ENCODE peak calls at places on chromosome 10, in five cellular contexts. P is A549, Q is HepG2, J is GM12878, C is K562. N is an unnamed sample.

GRCh38 chr10:49123981-49124920 is 8.9 kb upstream of the VSTM4 start:
- DNase-seq in P (no peak), Q (no peak), J (no peak), C (no peak), N (no peak)

GRCh38 chr10:69835233-69835632 is 33.5 kb downstream of the COL13A1 start:
- DNase-seq in P (no peak), Q (no peak), J (no peak), C (no peak), N (no peak)

GRCh38 chr10:12237265-12238220 is 41.6 kb downstream of the CDC123 start:
- DNase-seq in P (no peak), Q (peak; percentile 94), J (no peak), C (no peak), N (no peak)

GRCh38 chr10:774223-774622 is 84.8 kb upstream of the DIP2C start:
- DNase-seq in P (no peak), Q (no peak), J (no peak), C (no peak), N (no peak)

GRCh38 chr10:14674376-14675050 is 100.2 kb downstream of the FAM107B start:
- DNase-seq in P (no peak), Q (no peak), J (no peak), C (no peak), N (no peak)

GRCh38 chr10:50280049-50280448 is 28.7 kb upstream of the ASAH2 start:
- DNase-seq in P (no peak), Q (no peak), J (no peak), C (no peak), N (no peak)

GRCh38 chr10:104795411-104795810 is 154.3 kb downstream of the SORCS3 start:
- DNase-seq in P (no peak), Q (no peak), J (no peak), C (no peak), N (no peak)

GRCh38 chr10:86753638-86754434 is 2.6 kb upstream of the BMPR1A start:
- DNase-seq in P (no peak), Q (no peak), J (no peak), C (no peak), N (no peak)

GRCh38 chr10:24703700-24704099 is 20.0 kb downstream of the ARHGAP21 start:
- DNase-seq in P (no peak), Q (no peak), J (no peak), C (no peak), N (no peak)

GRCh38 chr10:38157270-38157685 is 63.1 kb downstream of the ZNF37A start:
- DNase-seq in P (no peak), Q (no peak), J (no peak), C (no peak), N (no peak)

GRCh38 chr10:89829262-89829886 is 128.0 kb downstream of the KIF20B start:
- DNase-seq in P (no peak), Q (no peak), J (no peak), C (no peak), N (no peak)

GRCh38 chr10:129978980-129979379 is 14.9 kb upstream of the EBF3 start:
- DNase-seq in P (no peak), Q (no peak), J (no peak), C (no peak), N (no peak)

GRCh38 chr10:22324413-22324812 is 3.5 kb downstream of the BMI1 start:
- DNase-seq in P (no peak), Q (no peak), J (no peak), C (no peak), N (no peak)

GRCh38 chr10:128494665-128495064 is 368.4 kb upstream of the MKI67 start:
- DNase-seq in P (no peak), Q (no peak), J (no peak), C (peak; percentile 12), N (no peak)

GRCh38 chr10:35433851-35434426 is 97.6 kb downstream of the CCNY start:
- DNase-seq in P (no peak), Q (no peak), J (no peak), C (no peak), N (no peak)

GRCh38 chr10:111126073-111126472 is 49.2 kb downstream of the ADRA2A start:
- DNase-seq in P (no peak), Q (no peak), J (no peak), C (no peak), N (no peak)

GRCh38 chr10:19412531-19412930 is 363.9 kb downstream of the MALRD1 start:
- DNase-seq in P (no peak), Q (peak; percentile 16), J (no peak), C (no peak), N (no peak)

GRCh38 chr10:30637881-30638467 is 8.4 kb upstream of the LYZL2 start:
- DNase-seq in P (peak; percentile 58), Q (peak; percentile 86), J (no peak), C (no peak), N (no peak)

GRCh38 chr10:49735848-49736563 is 26.1 kb downstream of the OGDHL start:
- DNase-seq in P (no peak), Q (no peak), J (no peak), C (no peak), N (no peak)

GRCh38 chr10:129459762-129460539 is 7.1 kb upstream of the MGMT start:
- DNase-seq in P (no peak), Q (peak; percentile 61), J (no peak), C (no peak), N (no peak)

GRCh38 chr10:123622381-123622780 is 43.8 kb upstream of the GPR26 start:
- DNase-seq in P (no peak), Q (no peak), J (no peak), C (no peak), N (no peak)

GRCh38 chr10:43203491-43204393 is 63.1 kb downstream of the RASGEF1A start:
- DNase-seq in P (no peak), Q (no peak), J (no peak), C (peak; percentile 94), N (no peak)

GRCh38 chr10:47383254-47384147 is 592 bp downstream of the ZNF488 start:
- DNase-seq in P (no peak), Q (no peak), J (no peak), C (no peak), N (peak; percentile 57)

GRCh38 chr10:29344073-29344820 is 55.4 kb downstream of the LYZL1 start:
- DNase-seq in P (no peak), Q (no peak), J (no peak), C (no peak), N (no peak)

GRCh38 chr10:77401681-77402080 is 235.9 kb downstream of the KCNMA1 start:
- DNase-seq in P (no peak), Q (no peak), J (no peak), C (no peak), N (no peak)

GRCh38 chr10:77397103-77397502 is 240.5 kb downstream of the KCNMA1 start:
- DNase-seq in P (no peak), Q (no peak), J (no peak), C (no peak), N (no peak)

GRCh38 chr10:77398986-77399755 is 238.4 kb downstream of the KCNMA1 start:
- DNase-seq in P (no peak), Q (no peak), J (no peak), C (no peak), N (no peak)

GRCh38 chr10:77400041-77400440 is 237.6 kb downstream of the KCNMA1 start:
- DNase-seq in P (no peak), Q (no peak), J (no peak), C (no peak), N (no peak)

GRCh38 chr10:77398558-77398957 is 239.1 kb downstream of the KCNMA1 start:
- DNase-seq in P (no peak), Q (no peak), J (no peak), C (no peak), N (no peak)
- TF ChIP-seq USF2 in P (no peak), Q (no peak), J (no peak), C (no peak), N (no peak)

GRCh38 chr10:62726638-62727037 is 77.9 kb upstream of the ADO start:
- DNase-seq in P (no peak), Q (no peak), J (no peak), C (no peak), N (no peak)
- TF ChIP-seq HDAC2 in P (no peak), Q (no peak), J (no peak), C (no peak), N (no peak)

GRCh38 chr10:21138769-21139324 is 241.7 kb upstream of the NEBL start:
- DNase-seq in P (no peak), Q (no peak), J (no peak), C (no peak), N (no peak)

GRCh38 chr10:21144047-21144446 is 246.9 kb upstream of the NEBL start:
- DNase-seq in P (no peak), Q (no peak), J (no peak), C (no peak), N (no peak)

GRCh38 chr10:21146446-21146789 is 249.3 kb upstream of the NEBL start:
- DNase-seq in P (no peak), Q (no peak), J (no peak), C (no peak), N (no peak)

GRCh38 chr10:21145751-21146445 is 248.8 kb upstream of the NEBL start:
- DNase-seq in P (no peak), Q (no peak), J (no peak), C (no peak), N (no peak)

DNA sequence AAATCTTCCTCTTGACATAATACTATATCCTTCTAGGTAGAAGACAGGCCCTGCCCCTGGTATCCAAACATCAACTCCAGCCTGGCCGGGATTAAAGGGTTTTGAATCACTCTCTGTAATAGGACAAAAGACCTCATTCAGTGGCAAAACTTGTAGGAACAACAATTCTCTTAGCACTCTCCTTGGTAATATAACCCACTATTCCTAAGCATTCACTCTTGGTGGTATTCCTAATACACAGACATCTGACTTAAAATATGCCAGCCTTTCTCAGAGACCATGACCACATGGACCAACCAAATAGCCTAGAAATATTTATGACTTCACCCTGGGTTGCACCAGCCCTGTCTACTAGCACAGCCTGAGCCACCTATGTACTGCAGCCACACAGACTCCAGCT is 244.8 kb upstream of the NEBL start:
- DNase-seq in P (no peak), Q (no peak), J (no peak), C (no peak), N (no peak)
- TF ChIP-seq USF2 in P (no peak), Q (no peak), J (no peak), C (no peak), N (no peak)

GRCh38 chr10:101629781-101630419 is 41.8 kb downstream of the DPCD start:
- DNase-seq in P (no peak), Q (no peak), J (no peak), C (no peak), N (no peak)

GRCh38 chr10:101623528-101623927 is 35.4 kb downstream of the DPCD start:
- DNase-seq in P (no peak), Q (no peak), J (no peak), C (no peak), N (no peak)

GRCh38 chr10:101619983-101620382 is 31.9 kb downstream of the DPCD start:
- DNase-seq in P (no peak), Q (no peak), J (no peak), C (no peak), N (no peak)

GRCh38 chr10:101625821-101626412 is 37.8 kb downstream of the DPCD start:
- DNase-seq in P (no peak), Q (no peak), J (no peak), C (no peak), N (no peak)

DNA sequence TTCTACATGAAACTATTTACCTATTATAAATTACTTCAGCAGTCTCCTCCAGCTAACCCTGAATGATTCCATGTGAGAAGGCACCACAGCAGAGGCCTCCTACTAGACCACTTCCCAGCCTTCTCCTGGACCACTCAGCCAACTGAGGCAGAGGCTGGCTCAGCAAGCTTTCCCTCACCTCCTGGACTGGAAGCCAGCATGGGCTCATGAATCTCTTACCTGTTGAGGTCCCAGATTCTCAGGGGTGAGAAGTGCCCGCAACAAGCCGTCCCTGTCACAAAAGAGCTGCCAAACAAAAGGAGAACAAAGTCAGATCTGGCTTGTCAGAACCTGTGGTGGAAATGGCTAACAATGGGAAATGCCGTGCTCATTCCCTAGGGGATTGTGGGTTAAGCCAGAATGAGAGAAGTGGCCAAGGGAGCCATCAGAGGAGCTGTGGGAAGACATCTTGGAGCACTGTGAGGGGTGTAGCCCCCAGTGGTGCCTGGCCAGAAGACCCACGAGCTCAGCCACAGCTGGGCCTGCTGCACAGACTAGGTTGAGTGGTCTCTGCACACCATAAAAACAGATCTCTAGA is 36.5 kb downstream of the DPCD start:
- DNase-seq in P (no peak), Q (no peak), J (no peak), C (no peak), N (no peak)
- TF ChIP-seq HDAC2 in P (no peak), Q (no peak), J (no peak), C (no peak), N (no peak)